ENCODE peak calls at places on chromosome 12, in seven cellular contexts. H is transverse colon; L is T-helper 9 cell; W is NCI-H1092; C is WTC11; Z is fibroblast of lung; E is activated CD4-positive, alpha-beta T cell treated with anti-CD3 and anti-CD28 coated beads, Interleukin-2, amount 50 U/mL, for 48 hours. S is an unnamed sample.

GRCh38 chr12:19885092-19885813 is 446.0 kb downstream of the AEBP2 start:
- DNase-seq in H (no peak), E (no peak), L (no peak), Z (peak; percentile 54), C (no peak), W (no peak), S (no peak)

GRCh38 chr12:111451649-111452129 is 46.0 kb downstream of the SH2B3 start:
- DNase-seq in L (no peak), E (no peak), H (no peak), C (no peak), Z (peak; percentile 69), W (no peak), S (no peak)

GRCh38 chr12:8065991-8066594 is at the start of gene C3AR1:
- DNase-seq in H (peak; percentile 44), E (peak; percentile 25), Z (peak; percentile 61), C (no peak), W (no peak), L (peak; percentile 36), S (no peak)

GRCh38 chr12:95836185-95836609 is 22.6 kb upstream of the SNRPF start:
- DNase-seq in C (no peak), Z (peak; percentile 35), W (peak; percentile 15), L (no peak), E (no peak), H (no peak), S (peak; percentile 38)

GRCh38 chr12:106415134-106415533 is 57.6 kb downstream of the POLR3B start:
- DNase-seq in C (no peak), H (no peak), E (no peak), Z (no peak), W (no peak), L (no peak), S (peak; percentile 47)

GRCh38 chr12:66803972-66804371 is 125.1 kb upstream of the GRIP1 start:
- DNase-seq in W (no peak), L (no peak), Z (no peak), H (no peak), C (peak; percentile 17), E (no peak), S (no peak)

GRCh38 chr12:118120579-118121363 is 15.2 kb upstream of the PEBP1 start:
- DNase-seq in Z (peak; percentile 73), W (peak; percentile 23), E (peak; percentile 80), H (peak; percentile 85), L (peak; percentile 62), C (peak; percentile 81), S (no peak)

GRCh38 chr12:57850924-57851323 is 4.4 kb upstream of the CTDSP2 start:
- DNase-seq in W (no peak), C (no peak), H (no peak), L (no peak), E (no peak), Z (no peak), S (no peak)

GRCh38 chr12:27772328-27773049 is 7.5 kb upstream of the KLHL42 start:
- DNase-seq in L (no peak), H (no peak), C (no peak), Z (no peak), W (no peak), E (no peak), S (peak; percentile 35)

GRCh38 chr12:57610553-57611115 is 601 bp upstream of the ARHGEF25 start:
- DNase-seq in C (no peak), L (no peak), H (peak; percentile 59), E (no peak), W (no peak), Z (peak; percentile 31), S (no peak)

GRCh38 chr12:96177013-96177412 is 17.2 kb upstream of the ELK3 start:
- DNase-seq in C (no peak), Z (peak; percentile 42), L (no peak), E (peak; percentile 80), W (no peak), H (no peak), S (no peak)

GRCh38 chr12:116184766-116185165 is 92.7 kb downstream of the MED13L start:
- DNase-seq in H (no peak), C (no peak), E (no peak), Z (no peak), W (no peak), L (no peak), S (no peak)

GRCh38 chr12:74945771-74946198 is 263.9 kb downstream of the KCNC2 start:
- DNase-seq in W (no peak), H (no peak), L (no peak), Z (no peak), C (no peak), E (no peak), S (no peak)

GRCh38 chr12:90947869-90948268 is 7.1 kb downstream of the CCER1 start:
- DNase-seq in W (no peak), Z (no peak), E (no peak), L (no peak), C (no peak), H (no peak), S (no peak)

GRCh38 chr12:47114481-47114892 is 34.7 kb upstream of the AMIGO2 start:
- DNase-seq in H (no peak), L (no peak), Z (no peak), W (no peak), C (no peak), E (no peak), S (no peak)

GRCh38 chr12:130953783-130954543 is at the start of gene ADGRD1:
- DNase-seq in H (peak; percentile 45), E (no peak), C (no peak), Z (peak; percentile 85), W (no peak), L (no peak), S (no peak)

S was measured in BJ.